ENCODE peak calls at places on chromosomes 1 and 21, in six cellular contexts. S, U, H, A, B and X are unnamed samples.

GRCh38 chr21:40166291-40166843 is 299.1 kb downstream of the PCP4 start:
- DNase-seq in B (no peak), U (peak), S (no peak), A (no peak), H (no peak), X (no peak)

GRCh38 chr1:89673251-89673650 is 40.3 kb downstream of the LRRC8C start:
- DNase-seq in H (no peak), A (no peak), U (no peak), S (no peak), B (no peak), X (no peak)

GRCh38 chr1:92805216-92805615 is 20.3 kb upstream of the EVI5 start:
- DNase-seq in A (no peak), H (no peak), B (no peak), S (no peak), U (no peak), X (no peak)

GRCh38 chr1:248786106-248786665 is 30.6 kb upstream of the LYPD8 start:
- DNase-seq in B (no peak), A (no peak), S (no peak), U (no peak), H (no peak), X (no peak)

GRCh38 chr21:39033878-39034589 is 149.2 kb downstream of the PSMG1 start:
- DNase-seq in B (no peak), U (no peak), H (no peak), S (peak), A (peak), X (no peak)

GRCh38 chr1:159532922-159533321 is 2.9 kb downstream of the OR10J5 start:
- DNase-seq in B (no peak), U (no peak), S (no peak), A (no peak), H (no peak), X (no peak)

GRCh38 chr21:42466700-42467612 is 29.1 kb downstream of the RSPH1 start:
- DNase-seq in H (no peak), U (peak), B (no peak), A (peak), S (no peak), X (no peak)

GRCh38 chr1:157948547-157949152 is 44.8 kb upstream of the KIRREL1 start:
- DNase-seq in B (peak), U (peak), A (peak), S (no peak), H (no peak), X (no peak)

GRCh38 chr21:35256468-35256988 is 207.4 kb upstream of the RUNX1 start:
- DNase-seq in S (peak), A (peak), H (no peak), B (no peak), U (peak), X (peak)